ENCODE peak calls at places on chromosomes 5 and 9, in six cellular contexts. One of them, this sample, is unnamed.

GRCh38 chr5:82396871-82397514 is 118.8 kb upstream of the RPS23 start:
- DNase-seq in stomach: peak
- DNase-seq in A549: peak
- DNase-seq in PC-3: peak
- DNase-seq in body of pancreas: peak
- DNase-seq in endothelial cell of umbilical vein: peak
- DNase-seq in this sample: peak

GRCh38 chr5:149445739-149446369 is 66.8 kb upstream of the IL17B start:
- DNase-seq in A549: peak
- DNase-seq in PC-3: peak
- DNase-seq in body of pancreas: no peak
- DNase-seq in stomach: no peak
- DNase-seq in endothelial cell of umbilical vein: peak
- DNase-seq in this sample: no peak

GRCh38 chr5:77312411-77312810 is 101.9 kb downstream of the PDE8B start:
- DNase-seq in A549: peak
- DNase-seq in PC-3: peak
- DNase-seq in endothelial cell of umbilical vein: no peak
- DNase-seq in body of pancreas: no peak
- DNase-seq in stomach: no peak
- DNase-seq in this sample: peak

GRCh38 chr5:135126688-135127603 is 92.9 kb upstream of the PITX1 start:
- DNase-seq in body of pancreas: no peak
- DNase-seq in A549: peak
- DNase-seq in endothelial cell of umbilical vein: no peak
- DNase-seq in stomach: peak
- DNase-seq in PC-3: peak
- DNase-seq in this sample: no peak

GRCh38 chr9:19286634-19287188 is 56.2 kb downstream of the DENND4C start:
- DNase-seq in body of pancreas: peak
- DNase-seq in A549: peak
- DNase-seq in PC-3: peak
- DNase-seq in stomach: peak
- DNase-seq in endothelial cell of umbilical vein: peak
- DNase-seq in this sample: peak

GRCh38 chr9:17600962-17601593 is 22.2 kb downstream of the SH3GL2 start:
- DNase-seq in stomach: no peak
- DNase-seq in PC-3: peak
- DNase-seq in A549: no peak
- DNase-seq in endothelial cell of umbilical vein: no peak
- DNase-seq in body of pancreas: no peak
- DNase-seq in this sample: no peak

GRCh38 chr5:175444060-175444904 is at the start of gene DRD1:
- DNase-seq in body of pancreas: peak
- DNase-seq in endothelial cell of umbilical vein: peak
- DNase-seq in PC-3: peak
- DNase-seq in stomach: peak
- DNase-seq in A549: peak
- DNase-seq in this sample: peak

GRCh38 chr5:35247645-35248034 is 17.4 kb upstream of the PRLR start:
- DNase-seq in PC-3: peak
- DNase-seq in stomach: peak
- DNase-seq in endothelial cell of umbilical vein: peak
- DNase-seq in body of pancreas: peak
- DNase-seq in A549: no peak
- DNase-seq in this sample: peak

GRCh38 chr9:19281801-19282200 is 51.3 kb downstream of the DENND4C start:
- DNase-seq in body of pancreas: no peak
- DNase-seq in A549: no peak
- DNase-seq in PC-3: peak
- DNase-seq in stomach: no peak
- DNase-seq in endothelial cell of umbilical vein: no peak
- DNase-seq in this sample: no peak

GRCh38 chr5:37448941-37449340 is 69.8 kb downstream of the WDR70 start:
- DNase-seq in A549: no peak
- DNase-seq in PC-3: peak
- DNase-seq in endothelial cell of umbilical vein: no peak
- DNase-seq in body of pancreas: no peak
- DNase-seq in stomach: no peak
- DNase-seq in this sample: no peak

GRCh38 chr5:149240354-149240998 is 31.2 kb upstream of the AFAP1L1 start:
- DNase-seq in PC-3: no peak
- DNase-seq in stomach: peak
- DNase-seq in A549: no peak
- DNase-seq in body of pancreas: peak
- DNase-seq in endothelial cell of umbilical vein: no peak
- DNase-seq in this sample: no peak

DNA sequence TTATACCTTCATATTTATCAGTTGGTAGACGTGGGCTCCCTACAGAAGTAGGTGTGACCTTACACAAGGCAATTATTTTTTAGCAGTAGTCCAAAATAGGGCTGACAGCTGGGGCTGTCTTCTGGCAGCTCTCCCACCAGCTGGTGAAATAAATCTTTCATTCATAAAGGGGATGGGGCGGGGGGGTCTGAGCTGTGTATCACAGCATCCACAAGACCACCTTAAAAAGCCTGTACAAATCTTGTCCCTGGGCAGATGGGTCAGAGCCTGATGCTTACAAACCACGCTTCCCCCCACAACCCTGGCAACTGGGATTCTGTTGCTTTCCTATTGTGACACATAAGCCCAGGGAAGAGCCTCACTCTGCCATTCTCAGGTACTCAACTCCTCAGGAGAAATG is 19.7 kb downstream of the CSF2 start:
- DNase-seq in PC-3: no peak
- DNase-seq in body of pancreas: no peak
- DNase-seq in A549: no peak
- DNase-seq in stomach: no peak
- DNase-seq in endothelial cell of umbilical vein: no peak
- DNase-seq in this sample: no peak
- H3K27ac ChIP-seq in PC-3: peak
- H3K27ac ChIP-seq in body of pancreas: no peak
- H3K27ac ChIP-seq in A549: no peak
- H3K27ac ChIP-seq in stomach: no peak
- H3K27ac ChIP-seq in endothelial cell of umbilical vein: no peak
- H3K27ac ChIP-seq in this sample: no peak

GRCh38 chr9:115998661-115999060 is 154.9 kb upstream of the PAPPA start:
- DNase-seq in A549: no peak
- DNase-seq in endothelial cell of umbilical vein: no peak
- DNase-seq in body of pancreas: no peak
- DNase-seq in stomach: no peak
- DNase-seq in PC-3: no peak
- DNase-seq in this sample: no peak

GRCh38 chr9:115999498-115999897 is 154.1 kb upstream of the PAPPA start:
- DNase-seq in PC-3: peak
- DNase-seq in body of pancreas: no peak
- DNase-seq in stomach: no peak
- DNase-seq in endothelial cell of umbilical vein: peak
- DNase-seq in A549: peak
- DNase-seq in this sample: peak

GRCh38 chr9:116002624-116003023 is 151.0 kb upstream of the PAPPA start:
- DNase-seq in endothelial cell of umbilical vein: no peak
- DNase-seq in stomach: no peak
- DNase-seq in A549: peak
- DNase-seq in body of pancreas: no peak
- DNase-seq in PC-3: peak
- DNase-seq in this sample: peak

GRCh38 chr9:116002181-116002580 is 151.4 kb upstream of the PAPPA start:
- DNase-seq in PC-3: no peak
- DNase-seq in A549: no peak
- DNase-seq in body of pancreas: no peak
- DNase-seq in stomach: no peak
- DNase-seq in endothelial cell of umbilical vein: no peak
- DNase-seq in this sample: no peak

GRCh38 chr9:116000748-116001329 is 152.8 kb upstream of the PAPPA start:
- DNase-seq in A549: peak
- DNase-seq in PC-3: peak
- DNase-seq in stomach: peak
- DNase-seq in body of pancreas: peak
- DNase-seq in endothelial cell of umbilical vein: peak
- DNase-seq in this sample: no peak
- TF ChIP-seq CTCF in A549: peak
- TF ChIP-seq CTCF in PC-3: peak
- TF ChIP-seq CTCF in stomach: no peak
- TF ChIP-seq CTCF in body of pancreas: no peak
- TF ChIP-seq CTCF in endothelial cell of umbilical vein: peak
- TF ChIP-seq CTCF in this sample: peak

GRCh38 chr5:107501965-107502691 is 168.6 kb downstream of the EFNA5 start:
- DNase-seq in endothelial cell of umbilical vein: peak
- DNase-seq in A549: no peak
- DNase-seq in PC-3: no peak
- DNase-seq in stomach: no peak
- DNase-seq in body of pancreas: no peak
- DNase-seq in this sample: peak

GRCh38 chr5:107496466-107496865 is 174.3 kb downstream of the EFNA5 start:
- DNase-seq in A549: no peak
- DNase-seq in stomach: no peak
- DNase-seq in endothelial cell of umbilical vein: no peak
- DNase-seq in PC-3: no peak
- DNase-seq in body of pancreas: no peak
- DNase-seq in this sample: no peak

GRCh38 chr5:107500840-107501239 is 169.9 kb downstream of the EFNA5 start:
- DNase-seq in body of pancreas: no peak
- DNase-seq in stomach: no peak
- DNase-seq in PC-3: peak
- DNase-seq in endothelial cell of umbilical vein: peak
- DNase-seq in A549: no peak
- DNase-seq in this sample: no peak

GRCh38 chr5:107502711-107503110 is 168.0 kb downstream of the EFNA5 start:
- DNase-seq in body of pancreas: no peak
- DNase-seq in endothelial cell of umbilical vein: no peak
- DNase-seq in stomach: no peak
- DNase-seq in PC-3: no peak
- DNase-seq in A549: no peak
- DNase-seq in this sample: no peak

DNA sequence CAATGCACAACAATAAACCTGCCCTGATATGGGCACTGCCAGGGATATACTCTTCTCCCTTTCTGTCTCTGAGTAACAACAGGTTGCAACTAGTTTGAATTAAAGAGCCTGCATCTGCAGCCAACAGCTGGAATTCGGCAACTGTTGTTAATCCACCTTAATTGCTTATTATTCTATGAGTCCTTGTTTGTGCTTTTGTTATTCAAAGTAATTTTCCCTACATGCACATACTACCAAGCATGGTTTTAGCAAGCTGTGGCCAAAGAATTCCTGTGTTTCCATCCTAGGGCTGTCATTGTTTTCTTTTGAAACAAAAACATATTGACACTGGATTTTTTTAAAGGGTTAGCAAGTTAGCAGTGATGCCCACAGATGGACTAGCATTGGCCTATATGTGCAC is 171.5 kb downstream of the EFNA5 start:
- DNase-seq in PC-3: no peak
- DNase-seq in body of pancreas: no peak
- DNase-seq in A549: no peak
- DNase-seq in stomach: no peak
- DNase-seq in endothelial cell of umbilical vein: no peak
- DNase-seq in this sample: no peak
- H3K27ac ChIP-seq in PC-3: no peak
- H3K27ac ChIP-seq in body of pancreas: no peak
- H3K27ac ChIP-seq in A549: no peak
- H3K27ac ChIP-seq in stomach: no peak
- H3K27ac ChIP-seq in endothelial cell of umbilical vein: no peak
- H3K27ac ChIP-seq in this sample: no peak

GRCh38 chr5:95620870-95621838 is 1.3 kb downstream of the GPR150 start:
- DNase-seq in body of pancreas: peak
- DNase-seq in A549: peak
- DNase-seq in PC-3: no peak
- DNase-seq in stomach: peak
- DNase-seq in endothelial cell of umbilical vein: peak
- DNase-seq in this sample: no peak
- TF ChIP-seq CTCF in body of pancreas: no peak
- TF ChIP-seq CTCF in A549: no peak
- TF ChIP-seq CTCF in PC-3: no peak
- TF ChIP-seq CTCF in stomach: no peak
- TF ChIP-seq CTCF in endothelial cell of umbilical vein: no peak
- TF ChIP-seq CTCF in this sample: no peak

GRCh38 chr9:83956288-83957028 is 23.6 kb downstream of the HNRNPK start:
- DNase-seq in endothelial cell of umbilical vein: no peak
- DNase-seq in A549: peak
- DNase-seq in body of pancreas: peak
- DNase-seq in stomach: peak
- DNase-seq in PC-3: peak
- DNase-seq in this sample: peak
- H3K27ac ChIP-seq in endothelial cell of umbilical vein: peak
- H3K27ac ChIP-seq in A549: peak
- H3K27ac ChIP-seq in body of pancreas: peak
- H3K27ac ChIP-seq in stomach: peak
- H3K27ac ChIP-seq in PC-3: peak
- H3K27ac ChIP-seq in this sample: peak

DNA sequence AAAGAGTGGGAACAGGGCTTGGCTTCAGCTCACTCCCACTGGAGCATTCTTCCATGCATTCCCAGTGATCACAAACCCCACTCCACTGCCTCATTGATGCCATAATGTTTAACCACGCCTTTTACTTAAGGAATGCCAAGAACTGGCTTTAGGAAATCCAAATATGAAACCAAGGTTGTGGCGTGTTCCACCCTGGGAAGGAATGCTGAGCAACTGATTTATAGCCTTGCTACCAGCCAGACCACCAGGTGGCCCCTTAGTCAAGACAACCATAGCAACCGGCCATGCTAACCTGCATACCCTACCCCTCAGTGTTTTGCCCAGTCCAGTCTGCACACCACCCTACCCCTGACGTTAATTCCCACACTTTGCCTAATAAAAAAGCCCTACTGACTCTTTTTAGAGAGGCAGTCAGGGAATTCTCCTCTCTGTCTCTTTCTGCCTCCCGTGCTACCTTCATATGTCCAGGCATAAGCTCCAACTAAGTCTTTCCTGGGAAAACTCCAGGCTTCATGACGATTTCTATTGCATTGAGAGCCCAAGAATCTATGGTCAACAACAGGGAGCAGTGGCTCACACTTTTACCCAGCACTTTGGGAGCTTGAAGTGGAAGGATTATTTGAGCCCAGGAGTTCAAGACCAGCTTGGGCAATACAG is 27.0 kb upstream of the PRRC2B start:
- DNase-seq in PC-3: peak
- DNase-seq in body of pancreas: peak
- DNase-seq in endothelial cell of umbilical vein: peak
- DNase-seq in A549: peak
- DNase-seq in stomach: peak
- DNase-seq in this sample: peak
- TF ChIP-seq CTCF in PC-3: peak
- TF ChIP-seq CTCF in body of pancreas: no peak
- TF ChIP-seq CTCF in endothelial cell of umbilical vein: peak
- TF ChIP-seq CTCF in A549: peak
- TF ChIP-seq CTCF in stomach: peak
- TF ChIP-seq CTCF in this sample: peak